ENCODE peak calls at places on chromosomes 11 and 22, in seven cellular contexts. V, R, B, J, Z, N and G are unnamed samples.
A peak's percentile ranks its signal among the peaks of the same experiment; 100 is the strongest.

GRCh38 chr11:3022982-3023381 is 30.9 kb upstream of the NAP1L4 start:
- DNase-seq in B (no peak), Z (peak; percentile 95), R (no peak), V (no peak), J (no peak), N (no peak), G (no peak)

GRCh38 chr11:66016793-66017177 is 5.0 kb downstream of the CST6 start:
- DNase-seq in N (no peak), J (no peak), B (no peak), R (no peak), V (no peak), Z (peak; percentile 38), G (no peak)

GRCh38 chr11:14713518-14714244 is 70.1 kb downstream of the PDE3B start:
- DNase-seq in Z (no peak), R (no peak), J (peak; percentile 48), N (no peak), B (no peak), V (no peak), G (no peak)

GRCh38 chr11:70176940-70177689 is 26.0 kb upstream of the FADD start:
- DNase-seq in R (peak; percentile 4), V (peak; percentile 60), J (peak; percentile 73), N (no peak), Z (peak; percentile 96), B (peak; percentile 20), G (no peak)

GRCh38 chr22:49417833-49418232 is 409.8 kb downstream of the BRD1 start:
- DNase-seq in N (no peak), B (no peak), V (no peak), J (no peak), Z (peak; percentile 8), R (no peak), G (no peak)

GRCh38 chr11:2929880-2930704 is 872 bp upstream of the PHLDA2 start:
- DNase-seq in B (no peak), Z (peak; percentile 98), J (peak; percentile 80), V (peak; percentile 88), R (no peak), N (no peak), G (no peak)

GRCh38 chr22:17664414-17665045 is 26.0 kb downstream of the BCL2L13 start:
- DNase-seq in R (no peak), Z (no peak), B (no peak), N (no peak), J (no peak), V (no peak), G (no peak)

GRCh38 chr11:97614571-97614970 is 1224.8 kb downstream of the JRKL start:
- DNase-seq in N (no peak), B (no peak), J (no peak), V (no peak), Z (no peak), R (no peak), G (no peak)

GRCh38 chr11:14565845-14566244 is 45.7 kb upstream of the PSMA1 start:
- DNase-seq in N (no peak), Z (no peak), R (no peak), V (no peak), B (no peak), J (no peak), G (no peak)

GRCh38 chr22:38504731-38505594 is 1.1 kb downstream of the DDX17 start:
- DNase-seq in J (peak; percentile 83), B (peak; percentile 49), N (no peak), V (no peak), Z (peak; percentile 63), R (no peak), G (peak; percentile 74)

GRCh38 chr22:28989912-28990311 is 71.7 kb downstream of the C22orf31 start:
- DNase-seq in V (no peak), B (no peak), Z (no peak), J (no peak), R (no peak), N (no peak), G (no peak)

GRCh38 chr11:130535530-130535929 is 87.1 kb downstream of the ADAMTS15 start:
- DNase-seq in R (no peak), Z (no peak), N (no peak), J (no peak), B (no peak), V (no peak), G (no peak)

GRCh38 chr11:13261600-13262061 is 16.0 kb upstream of the BMAL1 start:
- DNase-seq in N (no peak), Z (peak; percentile 68), J (no peak), B (no peak), R (no peak), V (peak; percentile 66), G (no peak)

GRCh38 chr11:61551630-61552029 is 29.2 kb downstream of the SYT7 start:
- DNase-seq in J (no peak), B (no peak), Z (peak; percentile 99), R (no peak), N (no peak), V (peak; percentile 31), G (no peak)

GRCh38 chr11:44726278-44727113 is at the start of gene TSPAN18:
- DNase-seq in R (peak; percentile 4), N (no peak), Z (peak; percentile 89), J (peak; percentile 58), V (no peak), B (peak; percentile 28), G (no peak)

GRCh38 chr11:114092953-114093352 is 33.4 kb downstream of the ZBTB16 start:
- DNase-seq in R (no peak), V (no peak), N (no peak), B (no peak), Z (no peak), J (no peak), G (no peak)

GRCh38 chr11:133916790-133917440 is 39.9 kb downstream of the IGSF9B start:
- DNase-seq in Z (no peak), N (no peak), B (no peak), J (no peak), V (no peak), R (no peak), G (no peak)

GRCh38 chr11:134372536-134372935 is 39.5 kb downstream of the B3GAT1 start:
- DNase-seq in Z (peak; percentile 75), V (no peak), B (no peak), R (no peak), N (no peak), J (no peak), G (no peak)

GRCh38 chr11:118343981-118344521 is at the start of gene CD3G:
- DNase-seq in J (peak; percentile 85), N (no peak), Z (no peak), R (peak; percentile 38), B (peak; percentile 74), V (no peak), G (no peak)

GRCh38 chr11:8017071-8017470 is 29.9 kb downstream of the EIF3F start:
- DNase-seq in N (no peak), B (no peak), R (no peak), V (no peak), J (no peak), Z (no peak), G (peak; percentile 35)

GRCh38 chr11:134376150-134376921 is 35.7 kb downstream of the B3GAT1 start:
- DNase-seq in B (no peak), Z (peak; percentile 61), V (no peak), N (no peak), R (no peak), J (no peak), G (no peak)

GRCh38 chr22:37752189-37753061 is 55.3 kb upstream of the GCAT start:
- DNase-seq in J (no peak), Z (peak; percentile 99), R (no peak), V (peak; percentile 94), N (no peak), B (no peak), G (peak; percentile 96)

GRCh38 chr22:43272869-43273318 is 70.3 kb downstream of the SCUBE1 start:
- DNase-seq in N (no peak), J (no peak), Z (no peak), B (no peak), V (no peak), R (no peak), G (no peak)

GRCh38 chr11:59283825-59284772 is 71.4 kb upstream of the MPEG1 start:
- DNase-seq in Z (no peak), V (peak; percentile 85), B (peak; percentile 28), J (peak; percentile 66), N (peak; percentile 34), R (no peak), G (no peak)

GRCh38 chr22:25777870-25778269 is 35.9 kb downstream of the MYO18B start:
- DNase-seq in R (no peak), V (peak; percentile 58), N (no peak), B (no peak), J (peak; percentile 37), Z (peak; percentile 93), G (no peak)

GRCh38 chr22:40525250-40525884 is 111.2 kb downstream of the MRTFA start:
- DNase-seq in N (no peak), R (no peak), B (peak; percentile 54), J (peak; percentile 85), V (peak; percentile 21), Z (no peak), G (no peak)

GRCh38 chr11:125995313-125995712 is 49.5 kb downstream of the VSIG10L2 start:
- DNase-seq in Z (no peak), J (peak; percentile 83), B (no peak), R (no peak), V (no peak), N (peak; percentile 39), G (no peak)

GRCh38 chr22:19681863-19682245 is 32.4 kb upstream of the SEPTIN5 start:
- DNase-seq in B (no peak), R (no peak), Z (no peak), J (no peak), N (no peak), V (no peak), G (peak; percentile 2)

GRCh38 chr11:120335596-120335927 is 651 bp upstream of the ARHGEF12 start:
- DNase-seq in R (no peak), N (no peak), Z (no peak), B (no peak), J (no peak), V (no peak), G (no peak)

GRCh38 chr22:46764779-46765485 is 2.5 kb downstream of the TBC1D22A start:
- DNase-seq in Z (no peak), N (no peak), R (no peak), V (no peak), B (no peak), J (no peak), G (no peak)

GRCh38 chr22:29580200-29580810 is 608 bp downstream of the NIPSNAP1 start:
- DNase-seq in N (no peak), R (no peak), J (peak; percentile 17), B (no peak), Z (no peak), V (peak; percentile 9), G (no peak)

GRCh38 chr11:121326230-121326629 is 33.7 kb downstream of the SC5D start:
- DNase-seq in Z (no peak), V (no peak), J (no peak), B (no peak), N (no peak), R (no peak), G (no peak)

GRCh38 chr11:7571640-7572000 is 57.8 kb downstream of the PPFIBP2 start:
- DNase-seq in N (peak; percentile 79), R (no peak), V (peak; percentile 96), J (peak; percentile 19), B (no peak), Z (no peak), G (no peak)